ENCODE peak calls at places on chromosomes 1 and 21, in eight cellular contexts. One of them, this sample, is unnamed.

GRCh38 chr1:125086611-125087010 is 3901.8 kb downstream of the SRGAP2C start:
- DNase-seq in lower leg skin: no peak
- DNase-seq in Peyer's patch: no peak
- DNase-seq in stomach: no peak
- DNase-seq in adrenal gland: no peak
- DNase-seq in IMR-90: no peak
- DNase-seq in sigmoid colon: peak
- DNase-seq in body of pancreas: no peak
- DNase-seq in this sample: no peak

GRCh38 chr1:17046043-17046657 is 7.7 kb downstream of the SDHB start:
- DNase-seq in adrenal gland: no peak
- DNase-seq in IMR-90: peak
- DNase-seq in sigmoid colon: no peak
- DNase-seq in body of pancreas: no peak
- DNase-seq in stomach: no peak
- DNase-seq in Peyer's patch: no peak
- DNase-seq in lower leg skin: no peak
- DNase-seq in this sample: peak

GRCh38 chr1:119808972-119809550 is 2.2 kb downstream of the REG4 start:
- DNase-seq in Peyer's patch: peak
- DNase-seq in stomach: peak
- DNase-seq in sigmoid colon: peak
- DNase-seq in lower leg skin: peak
- DNase-seq in adrenal gland: peak
- DNase-seq in IMR-90: peak
- DNase-seq in body of pancreas: peak
- DNase-seq in this sample: peak

GRCh38 chr21:34022557-34023335 is 50.6 kb upstream of the MRPS6 start:
- DNase-seq in IMR-90: no peak
- DNase-seq in stomach: no peak
- DNase-seq in Peyer's patch: peak
- DNase-seq in adrenal gland: no peak
- DNase-seq in sigmoid colon: peak
- DNase-seq in body of pancreas: no peak
- DNase-seq in lower leg skin: no peak
- DNase-seq in this sample: no peak

GRCh38 chr1:226417830-226418546 is 10.1 kb upstream of the PARP1 start:
- DNase-seq in stomach: no peak
- DNase-seq in adrenal gland: no peak
- DNase-seq in IMR-90: no peak
- DNase-seq in lower leg skin: no peak
- DNase-seq in body of pancreas: no peak
- DNase-seq in sigmoid colon: no peak
- DNase-seq in Peyer's patch: no peak
- DNase-seq in this sample: no peak

GRCh38 chr1:15717418-15718131 is 18.5 kb upstream of the SLC25A34 start:
- DNase-seq in stomach: peak
- DNase-seq in body of pancreas: no peak
- DNase-seq in adrenal gland: no peak
- DNase-seq in Peyer's patch: no peak
- DNase-seq in sigmoid colon: peak
- DNase-seq in IMR-90: no peak
- DNase-seq in lower leg skin: no peak
- DNase-seq in this sample: no peak

GRCh38 chr1:200966934-200967333 is 56.6 kb downstream of the KIF21B start:
- DNase-seq in adrenal gland: no peak
- DNase-seq in stomach: no peak
- DNase-seq in body of pancreas: no peak
- DNase-seq in IMR-90: no peak
- DNase-seq in Peyer's patch: no peak
- DNase-seq in sigmoid colon: no peak
- DNase-seq in lower leg skin: no peak
- DNase-seq in this sample: no peak

GRCh38 chr1:98053471-98054366 is 132.9 kb upstream of the DPYD start:
- DNase-seq in adrenal gland: peak
- DNase-seq in stomach: peak
- DNase-seq in lower leg skin: no peak
- DNase-seq in Peyer's patch: peak
- DNase-seq in IMR-90: peak
- DNase-seq in sigmoid colon: peak
- DNase-seq in body of pancreas: peak
- DNase-seq in this sample: peak

GRCh38 chr1:27922272-27922671 is 12.5 kb upstream of the SMPDL3B start:
- DNase-seq in lower leg skin: no peak
- DNase-seq in sigmoid colon: no peak
- DNase-seq in IMR-90: no peak
- DNase-seq in stomach: no peak
- DNase-seq in body of pancreas: no peak
- DNase-seq in Peyer's patch: no peak
- DNase-seq in adrenal gland: no peak
- DNase-seq in this sample: no peak

GRCh38 chr1:153985341-153985912 is 712 bp downstream of the RAB13 start:
- DNase-seq in Peyer's patch: no peak
- DNase-seq in lower leg skin: peak
- DNase-seq in adrenal gland: peak
- DNase-seq in sigmoid colon: peak
- DNase-seq in body of pancreas: peak
- DNase-seq in IMR-90: peak
- DNase-seq in stomach: no peak
- DNase-seq in this sample: peak

GRCh38 chr21:45822429-45823099 is 159.0 kb upstream of the COL6A1 start:
- DNase-seq in IMR-90: no peak
- DNase-seq in body of pancreas: no peak
- DNase-seq in Peyer's patch: no peak
- DNase-seq in sigmoid colon: peak
- DNase-seq in stomach: no peak
- DNase-seq in adrenal gland: no peak
- DNase-seq in lower leg skin: peak
- DNase-seq in this sample: no peak

GRCh38 chr1:159908255-159908905 is 8.4 kb upstream of the CFAP45 start:
- DNase-seq in IMR-90: no peak
- DNase-seq in stomach: no peak
- DNase-seq in lower leg skin: peak
- DNase-seq in adrenal gland: no peak
- DNase-seq in Peyer's patch: no peak
- DNase-seq in sigmoid colon: peak
- DNase-seq in body of pancreas: no peak
- DNase-seq in this sample: no peak

GRCh38 chr1:244050835-244051444 is at the start of gene ZBTB18:
- DNase-seq in body of pancreas: peak
- DNase-seq in stomach: no peak
- DNase-seq in adrenal gland: no peak
- DNase-seq in Peyer's patch: no peak
- DNase-seq in lower leg skin: peak
- DNase-seq in sigmoid colon: no peak
- DNase-seq in IMR-90: peak
- DNase-seq in this sample: peak

GRCh38 chr1:44776749-44777068 is 1.4 kb downstream of the RPS8 start:
- DNase-seq in sigmoid colon: no peak
- DNase-seq in body of pancreas: no peak
- DNase-seq in lower leg skin: no peak
- DNase-seq in Peyer's patch: no peak
- DNase-seq in adrenal gland: no peak
- DNase-seq in IMR-90: no peak
- DNase-seq in stomach: no peak
- DNase-seq in this sample: peak

GRCh38 chr1:44780583-44781121 is 5.3 kb downstream of the RPS8 start:
- DNase-seq in sigmoid colon: no peak
- DNase-seq in stomach: no peak
- DNase-seq in lower leg skin: no peak
- DNase-seq in body of pancreas: no peak
- DNase-seq in Peyer's patch: no peak
- DNase-seq in adrenal gland: no peak
- DNase-seq in IMR-90: no peak
- DNase-seq in this sample: no peak

GRCh38 chr1:44777969-44778635 is 2.8 kb downstream of the RPS8 start:
- DNase-seq in adrenal gland: no peak
- DNase-seq in lower leg skin: no peak
- DNase-seq in sigmoid colon: no peak
- DNase-seq in IMR-90: no peak
- DNase-seq in Peyer's patch: no peak
- DNase-seq in stomach: no peak
- DNase-seq in body of pancreas: no peak
- DNase-seq in this sample: no peak

GRCh38 chr1:44777547-44777946 is 2.2 kb downstream of the RPS8 start:
- DNase-seq in IMR-90: no peak
- DNase-seq in stomach: no peak
- DNase-seq in lower leg skin: no peak
- DNase-seq in sigmoid colon: no peak
- DNase-seq in Peyer's patch: no peak
- DNase-seq in body of pancreas: no peak
- DNase-seq in adrenal gland: no peak
- DNase-seq in this sample: no peak

GRCh38 chr1:44778705-44779576 is 3.6 kb downstream of the RPS8 start:
- DNase-seq in IMR-90: no peak
- DNase-seq in adrenal gland: no peak
- DNase-seq in stomach: no peak
- DNase-seq in lower leg skin: no peak
- DNase-seq in body of pancreas: no peak
- DNase-seq in Peyer's patch: no peak
- DNase-seq in sigmoid colon: no peak
- DNase-seq in this sample: no peak
- TF ChIP-seq POLR2A in IMR-90: no peak
- TF ChIP-seq POLR2A in adrenal gland: no peak
- TF ChIP-seq POLR2A in stomach: no peak
- TF ChIP-seq POLR2A in lower leg skin: no peak
- TF ChIP-seq POLR2A in body of pancreas: no peak
- TF ChIP-seq POLR2A in Peyer's patch: no peak
- TF ChIP-seq POLR2A in sigmoid colon: no peak
- TF ChIP-seq POLR2A in this sample: no peak

DNA sequence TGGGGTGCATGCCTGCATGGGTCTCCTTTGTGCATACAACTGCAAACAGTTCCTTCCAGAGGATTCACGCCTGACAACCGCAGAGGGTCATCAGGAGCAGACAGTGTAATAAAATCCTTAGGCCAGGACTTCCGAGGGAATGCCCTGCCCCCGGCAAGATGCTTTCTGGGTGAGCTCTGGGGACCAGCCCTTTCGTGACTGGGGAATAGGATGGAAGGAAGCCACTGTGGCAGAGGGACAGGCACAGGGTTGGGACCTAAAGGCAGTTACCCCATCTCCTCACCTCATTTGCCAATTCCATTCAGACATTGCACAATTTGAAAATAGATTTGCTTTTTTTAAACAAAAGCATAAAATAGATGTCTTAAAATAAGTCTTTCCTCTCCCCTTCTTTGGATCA is 6.4 kb upstream of the GOLT1A start:
- DNase-seq in stomach: peak
- DNase-seq in Peyer's patch: no peak
- DNase-seq in adrenal gland: no peak
- DNase-seq in IMR-90: no peak
- DNase-seq in lower leg skin: peak
- DNase-seq in sigmoid colon: no peak
- DNase-seq in body of pancreas: no peak
- DNase-seq in this sample: no peak
- TF ChIP-seq POLR2A in stomach: no peak
- TF ChIP-seq POLR2A in Peyer's patch: no peak
- TF ChIP-seq POLR2A in adrenal gland: no peak
- TF ChIP-seq POLR2A in IMR-90: no peak
- TF ChIP-seq POLR2A in lower leg skin: no peak
- TF ChIP-seq POLR2A in sigmoid colon: no peak
- TF ChIP-seq POLR2A in body of pancreas: no peak
- TF ChIP-seq POLR2A in this sample: no peak

DNA sequence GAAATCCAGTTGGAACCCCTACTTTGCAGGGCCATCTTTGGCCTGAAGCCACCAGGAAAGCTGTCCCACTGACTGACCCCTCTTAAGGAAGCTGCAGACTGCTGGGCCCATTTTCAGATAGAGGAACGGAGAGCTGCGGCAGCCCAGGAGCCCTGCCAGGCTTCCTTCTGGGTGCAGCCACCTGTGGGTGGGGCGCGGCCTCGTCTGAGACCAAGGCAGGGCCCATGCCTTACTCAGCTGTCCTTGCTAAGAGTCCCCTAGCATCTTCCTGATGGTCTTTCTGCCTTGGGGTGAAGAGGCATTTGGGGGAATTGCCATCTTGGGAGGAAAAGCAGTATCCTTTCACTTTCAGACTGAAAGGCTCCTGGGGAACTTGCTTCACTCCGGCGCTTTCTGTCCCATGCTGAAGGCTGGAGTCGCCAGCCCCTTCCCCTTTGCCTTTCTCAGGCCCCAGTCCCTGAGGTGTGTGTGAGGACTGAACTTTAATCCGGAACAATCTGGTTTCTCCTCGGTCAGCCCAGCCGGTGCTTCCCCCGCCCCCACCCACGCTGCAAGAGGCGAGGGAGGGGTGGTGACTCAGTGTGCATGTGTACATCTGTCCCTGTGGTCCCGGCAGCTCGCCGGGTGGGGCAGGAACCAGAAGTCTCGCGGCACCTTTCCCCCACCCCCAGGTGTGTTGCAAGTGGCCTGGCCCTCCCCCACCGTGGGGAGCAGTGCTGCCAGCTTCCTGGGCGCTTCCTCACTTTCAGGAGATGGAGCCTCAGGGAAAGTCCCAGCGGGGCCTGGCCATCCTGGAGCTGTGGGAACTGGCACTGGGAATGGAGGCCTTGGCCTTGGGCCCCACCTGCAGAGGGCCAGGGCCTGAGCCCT is 5.1 kb downstream of the ZC3H12A start:
- DNase-seq in lower leg skin: peak
- DNase-seq in adrenal gland: peak
- DNase-seq in Peyer's patch: peak
- DNase-seq in stomach: peak
- DNase-seq in sigmoid colon: peak
- DNase-seq in body of pancreas: peak
- DNase-seq in IMR-90: peak
- DNase-seq in this sample: peak
- TF ChIP-seq POLR2A in lower leg skin: no peak
- TF ChIP-seq POLR2A in adrenal gland: no peak
- TF ChIP-seq POLR2A in Peyer's patch: peak
- TF ChIP-seq POLR2A in stomach: no peak
- TF ChIP-seq POLR2A in sigmoid colon: no peak
- TF ChIP-seq POLR2A in body of pancreas: peak
- TF ChIP-seq POLR2A in IMR-90: peak
- TF ChIP-seq POLR2A in this sample: peak

GRCh38 chr1:32361674-32362473 is 411 bp downstream of the FAM229A start:
- DNase-seq in sigmoid colon: peak
- DNase-seq in adrenal gland: peak
- DNase-seq in body of pancreas: peak
- DNase-seq in lower leg skin: peak
- DNase-seq in stomach: peak
- DNase-seq in Peyer's patch: no peak
- DNase-seq in IMR-90: no peak
- DNase-seq in this sample: peak

GRCh38 chr1:32361308-32361673 is 994 bp downstream of the FAM229A start:
- DNase-seq in Peyer's patch: no peak
- DNase-seq in sigmoid colon: no peak
- DNase-seq in IMR-90: no peak
- DNase-seq in adrenal gland: no peak
- DNase-seq in lower leg skin: no peak
- DNase-seq in body of pancreas: no peak
- DNase-seq in stomach: no peak
- DNase-seq in this sample: no peak

GRCh38 chr1:32363713-32364112 is 1.4 kb downstream of the TSSK3 start:
- DNase-seq in IMR-90: no peak
- DNase-seq in adrenal gland: no peak
- DNase-seq in body of pancreas: peak
- DNase-seq in stomach: no peak
- DNase-seq in lower leg skin: no peak
- DNase-seq in sigmoid colon: no peak
- DNase-seq in Peyer's patch: no peak
- DNase-seq in this sample: no peak

GRCh38 chr1:32364836-32365235 is 2.5 kb downstream of the TSSK3 start:
- DNase-seq in sigmoid colon: no peak
- DNase-seq in Peyer's patch: no peak
- DNase-seq in body of pancreas: no peak
- DNase-seq in stomach: no peak
- DNase-seq in adrenal gland: no peak
- DNase-seq in lower leg skin: no peak
- DNase-seq in IMR-90: no peak
- DNase-seq in this sample: no peak

GRCh38 chr1:32362474-32363313 is at the start of the genes FAM229A and TSSK3:
- DNase-seq in lower leg skin: no peak
- DNase-seq in sigmoid colon: no peak
- DNase-seq in IMR-90: no peak
- DNase-seq in stomach: no peak
- DNase-seq in Peyer's patch: no peak
- DNase-seq in adrenal gland: no peak
- DNase-seq in body of pancreas: no peak
- DNase-seq in this sample: no peak
- TF ChIP-seq POLR2A in lower leg skin: no peak
- TF ChIP-seq POLR2A in sigmoid colon: no peak
- TF ChIP-seq POLR2A in IMR-90: no peak
- TF ChIP-seq POLR2A in stomach: no peak
- TF ChIP-seq POLR2A in Peyer's patch: no peak
- TF ChIP-seq POLR2A in adrenal gland: no peak
- TF ChIP-seq POLR2A in body of pancreas: no peak
- TF ChIP-seq POLR2A in this sample: no peak